ENCODE peak calls at places on chromosome 13, in seven cellular contexts. B is COR-L47, Y is SK-N-DZ, V is G401, P is GM23248, Q is T-helper 2 cell, A is NCI-H1694. F is an unnamed sample.

GRCh38 chr13:112744306-112745021 is 54.6 kb downstream of the ATP11A start:
- DNase-seq in B (peak), Y (no peak), V (no peak), P (peak), Q (no peak), A (no peak), F (peak)

GRCh38 chr13:113722921-113723320 is 36.1 kb upstream of the TMEM255B start:
- DNase-seq in B (no peak), Y (no peak), V (no peak), P (no peak), Q (no peak), A (no peak), F (no peak)

GRCh38 chr13:24080134-24080533 is 80.4 kb upstream of the SPATA13 start:
- DNase-seq in B (no peak), Y (no peak), V (no peak), P (no peak), Q (no peak), A (no peak), F (no peak)

GRCh38 chr13:32988588-32989256 is 27.5 kb upstream of the KL start:
- DNase-seq in B (no peak), Y (no peak), V (no peak), P (peak), Q (no peak), A (no peak), F (peak)

GRCh38 chr13:29702912-29703351 is 107.4 kb upstream of the SLC7A1 start:
- DNase-seq in B (no peak), Y (no peak), V (no peak), P (peak), Q (no peak), A (no peak), F (peak)

GRCh38 chr13:30111810-30112209 is 195.5 kb downstream of the KATNAL1 start:
- DNase-seq in B (no peak), Y (peak), V (no peak), P (peak), Q (no peak), A (no peak), F (no peak)

GRCh38 chr13:50378513-50378970 is 363.3 kb downstream of the KCNRG start:
- DNase-seq in B (no peak), Y (no peak), V (no peak), P (no peak), Q (no peak), A (no peak), F (no peak)

GRCh38 chr13:79480954-79481684 is at the start of gene NDFIP2:
- DNase-seq in B (peak), Y (peak), V (peak), P (peak), Q (peak), A (peak), F (peak)

GRCh38 chr13:24038405-24038804 is 122.1 kb upstream of the SPATA13 start:
- DNase-seq in B (no peak), Y (no peak), V (no peak), P (peak), Q (no peak), A (no peak), F (no peak)

GRCh38 chr13:31195616-31196015 is 4.2 kb upstream of the B3GLCT start:
- DNase-seq in B (no peak), Y (no peak), V (no peak), P (peak), Q (no peak), A (no peak), F (no peak)

GRCh38 chr13:51020600-51020999 is 90.5 kb downstream of the C13orf42 start:
- DNase-seq in B (no peak), Y (no peak), V (no peak), P (no peak), Q (no peak), A (no peak), F (no peak)

GRCh38 chr13:93146584-93147292 is 79.9 kb upstream of the GPC6 start:
- DNase-seq in B (no peak), Y (no peak), V (no peak), P (peak), Q (no peak), A (no peak), F (peak)

GRCh38 chr13:43475135-43475534 is 311.6 kb downstream of the ENOX1 start:
- DNase-seq in B (no peak), Y (no peak), V (no peak), P (no peak), Q (no peak), A (no peak), F (peak)

GRCh38 chr13:36346222-36347083 is at the start of gene SPART:
- DNase-seq in B (peak), Y (peak), V (peak), P (peak), Q (peak), A (peak), F (peak)

GRCh38 chr13:21800847-21801616 is 130.2 kb downstream of the FGF9 start:
- DNase-seq in B (no peak), Y (no peak), V (no peak), P (peak), Q (no peak), A (no peak), F (no peak)

GRCh38 chr13:86920960-86921359 is 750.2 kb upstream of the SLITRK5 start:
- DNase-seq in B (no peak), Y (no peak), V (no peak), P (no peak), Q (no peak), A (no peak), F (no peak)

GRCh38 chr13:106101201-106101600 is 434.3 kb downstream of the EFNB2 start:
- DNase-seq in B (no peak), Y (no peak), V (no peak), P (no peak), Q (no peak), A (no peak), F (no peak)

GRCh38 chr13:104043184-104043583 is 977.0 kb upstream of the SLC10A2 start:
- DNase-seq in B (no peak), Y (no peak), V (no peak), P (no peak), Q (no peak), A (no peak), F (no peak)

GRCh38 chr13:38900188-38900587 is 90.4 kb downstream of the STOML3 start:
- DNase-seq in B (no peak), Y (no peak), V (no peak), P (peak), Q (no peak), A (no peak), F (no peak)

GRCh38 chr13:106736941-106737340 is 169.0 kb upstream of the ARGLU1 start:
- DNase-seq in B (no peak), Y (no peak), V (no peak), P (no peak), Q (no peak), A (no peak), F (no peak)

GRCh38 chr13:113448885-113449692 is 4.2 kb downstream of the ADPRHL1 start:
- DNase-seq in B (peak), Y (no peak), V (peak), P (peak), Q (peak), A (peak), F (peak)

GRCh38 chr13:109331898-109332297 is 454.5 kb downstream of the IRS2 start:
- DNase-seq in B (peak), Y (peak), V (no peak), P (peak), Q (no peak), A (peak), F (peak)

GRCh38 chr13:111844222-111844671 is 222.7 kb upstream of the SOX1 start:
- DNase-seq in B (no peak), Y (no peak), V (no peak), P (no peak), Q (no peak), A (no peak), F (no peak)

GRCh38 chr13:74907788-74908187 is 574.2 kb downstream of the TBC1D4 start:
- DNase-seq in B (no peak), Y (no peak), V (no peak), P (no peak), Q (no peak), A (no peak), F (no peak)

GRCh38 chr13:48411281-48412099 is 1.4 kb downstream of the LPAR6 start:
- DNase-seq in B (no peak), Y (no peak), V (no peak), P (peak), Q (no peak), A (no peak), F (no peak)

GRCh38 chr13:77437267-77437666 is 98.2 kb upstream of the SCEL start:
- DNase-seq in B (no peak), Y (no peak), V (no peak), P (no peak), Q (no peak), A (no peak), F (no peak)

GRCh38 chr13:71260246-71260645 is 606.8 kb downstream of the DACH1 start:
- DNase-seq in B (no peak), Y (no peak), V (no peak), P (no peak), Q (no peak), A (no peak), F (no peak)

GRCh38 chr13:32530841-32531253 is 7.7 kb downstream of the N4BP2L2 start:
- DNase-seq in B (no peak), Y (no peak), V (peak), P (peak), Q (peak), A (no peak), F (peak)

GRCh38 chr13:106373989-106374572 is 161.4 kb downstream of the EFNB2 start:
- DNase-seq in B (no peak), Y (no peak), V (no peak), P (peak), Q (no peak), A (no peak), F (peak)

GRCh38 chr13:64154514-64154913 is 2738.9 kb upstream of the PCDH20 start:
- DNase-seq in B (peak), Y (no peak), V (no peak), P (no peak), Q (no peak), A (no peak), F (peak)

GRCh38 chr13:110521946-110522345 is 39.6 kb downstream of the RAB20 start:
- DNase-seq in B (no peak), Y (no peak), V (no peak), P (no peak), Q (no peak), A (no peak), F (no peak)